ENCODE peak calls at places on chromosomes 6 and 20, in six cellular contexts. R, Q, B, L, M and J are unnamed samples.

GRCh38 chr20:49394264-49394663 is 88.2 kb downstream of the KCNB1 start:
- DNase-seq in R (no peak), Q (no peak), B (no peak), L (no peak), M (no peak), J (no peak)

GRCh38 chr6:133355922-133356321 is 114.8 kb downstream of the EYA4 start:
- DNase-seq in R (no peak), Q (no peak), B (no peak), L (no peak), M (no peak), J (no peak)

GRCh38 chr20:48697845-48698491 is 129.8 kb downstream of the PREX1 start:
- DNase-seq in R (no peak), Q (no peak), B (no peak), L (peak), M (peak), J (no peak)

GRCh38 chr6:128112494-128112893 is 211.6 kb upstream of the THEMIS start:
- DNase-seq in R (no peak), Q (no peak), B (no peak), L (no peak), M (peak), J (no peak)

GRCh38 chr6:91088515-91088914 is 501.6 kb upstream of the MAP3K7 start:
- DNase-seq in R (peak), Q (no peak), B (no peak), L (no peak), M (no peak), J (no peak)

GRCh38 chr6:16108996-16109658 is 19.8 kb upstream of the MYLIP start:
- DNase-seq in R (no peak), Q (no peak), B (no peak), L (peak), M (no peak), J (no peak)

GRCh38 chr6:155543141-155543870 is 87.7 kb upstream of the NOX3 start:
- DNase-seq in R (no peak), Q (no peak), B (no peak), L (no peak), M (no peak), J (no peak)

GRCh38 chr20:48180039-48180438 is 394.8 kb upstream of the SULF2 start:
- DNase-seq in R (no peak), Q (no peak), B (no peak), L (no peak), M (no peak), J (no peak)

GRCh38 chr6:2275207-2275891 is 29.9 kb upstream of the GMDS start:
- DNase-seq in R (no peak), Q (no peak), B (no peak), L (no peak), M (no peak), J (no peak)

GRCh38 chr6:70706491-70707123 is 38.9 kb downstream of the SMAP1 start:
- DNase-seq in R (peak), Q (peak), B (no peak), L (no peak), M (peak), J (no peak)